ENCODE peak calls at places on chromosome 11, in nine cellular contexts. Z is fibroblast of villous mesenchyme; D is coronary artery; M is CD8-positive, alpha-beta T cell; J is fibroblast of lung; A is transverse colon; R is kidney epithelial cell; Q is astrocyte of the spinal cord; C is epithelial cell of esophagus. S is an unnamed sample.

GRCh38 chr11:73388241-73389133 is 12.3 kb downstream of the RELT start:
- DNase-seq in M (no peak), C (peak; percentile 82), Q (no peak), A (peak; percentile 36), R (no peak), J (no peak), Z (no peak), D (no peak), S (no peak)

GRCh38 chr11:2747236-2748015 is 47.6 kb upstream of the KCNQ1OT1 start:
- DNase-seq in J (no peak), R (no peak), A (no peak), D (no peak), Q (no peak), C (no peak), M (no peak), Z (peak; percentile 45), S (no peak)

GRCh38 chr11:93396356-93396755 is 65.8 kb downstream of the DEUP1 start:
- DNase-seq in R (peak; percentile 19), J (no peak), C (no peak), Q (peak; percentile 73), D (no peak), A (no peak), M (no peak), Z (no peak), S (no peak)

GRCh38 chr11:126968915-126969314 is 31.7 kb downstream of the KIRREL3 start:
- DNase-seq in Q (no peak), A (no peak), D (no peak), M (no peak), R (no peak), J (no peak), Z (no peak), C (no peak), S (no peak)

GRCh38 chr11:61893981-61894380 is 2.6 kb upstream of the FADS3 start:
- DNase-seq in D (no peak), J (peak; percentile 96), Z (peak; percentile 82), R (no peak), C (no peak), M (no peak), Q (peak; percentile 91), A (no peak), S (peak; percentile 69)

GRCh38 chr11:102760355-102761035 is 19.9 kb downstream of the MMP10 start:
- DNase-seq in D (no peak), C (peak; percentile 94), R (peak; percentile 86), Q (peak; percentile 94), J (peak; percentile 96), M (no peak), A (no peak), Z (peak; percentile 97), S (peak; percentile 50)

GRCh38 chr11:73379189-73379880 is 3.1 kb downstream of the RELT start:
- DNase-seq in C (no peak), R (no peak), D (no peak), J (no peak), A (peak; percentile 42), Z (no peak), M (no peak), Q (no peak), S (no peak)

GRCh38 chr11:12264361-12264760 is 113.0 kb upstream of the PARVA start:
- DNase-seq in J (no peak), M (no peak), D (no peak), Z (no peak), C (no peak), R (no peak), Q (no peak), A (no peak), S (no peak)

GRCh38 chr11:117816151-117816741 is 8.3 kb downstream of the FXYD2 start:
- DNase-seq in J (peak; percentile 50), R (no peak), Z (no peak), D (no peak), C (peak; percentile 66), A (no peak), M (no peak), Q (no peak), S (no peak)

GRCh38 chr11:126443120-126443519 is 87.6 kb downstream of the ST3GAL4 start:
- DNase-seq in D (no peak), J (no peak), R (no peak), C (no peak), A (no peak), Z (no peak), Q (no peak), M (no peak), S (no peak)

GRCh38 chr11:126646701-126647209 is 291.3 kb downstream of the ST3GAL4 start:
- DNase-seq in J (no peak), C (peak; percentile 54), A (no peak), Z (no peak), D (no peak), Q (peak; percentile 31), R (no peak), M (no peak), S (no peak)

GRCh38 chr11:8258771-8259170 is 4.9 kb downstream of the LMO1 start:
- DNase-seq in D (peak; percentile 35), Q (peak; percentile 24), J (peak; percentile 51), A (no peak), M (no peak), Z (peak; percentile 9), R (peak; percentile 82), C (peak; percentile 85), S (peak; percentile 85)

GRCh38 chr11:18248561-18248960 is at the start of gene SAA2:
- DNase-seq in Z (no peak), Q (no peak), A (no peak), R (peak; percentile 9), M (no peak), D (no peak), J (no peak), C (peak; percentile 63), S (no peak)

GRCh38 chr11:75280227-75280671 is 39.7 kb downstream of the TPBGL start:
- DNase-seq in Q (peak; percentile 58), D (no peak), M (peak; percentile 70), C (peak; percentile 71), R (no peak), J (peak; percentile 72), Z (peak; percentile 69), A (peak; percentile 83), S (no peak)

GRCh38 chr11:78595431-78596130 is 20.9 kb upstream of the NARS2 start:
- DNase-seq in A (no peak), Q (no peak), J (peak; percentile 41), Z (peak; percentile 95), R (no peak), C (no peak), M (no peak), D (no peak), S (no peak)
- H3K4me3 ChIP-seq in A (no peak overlapping the region), Q (no peak overlapping the region), J (no peak overlapping the region), Z (no peak overlapping the region), R (no peak overlapping the region), C (no peak overlapping the region), M (no peak overlapping the region), D (no peak overlapping the region), S (no peak overlapping the region)

DNA sequence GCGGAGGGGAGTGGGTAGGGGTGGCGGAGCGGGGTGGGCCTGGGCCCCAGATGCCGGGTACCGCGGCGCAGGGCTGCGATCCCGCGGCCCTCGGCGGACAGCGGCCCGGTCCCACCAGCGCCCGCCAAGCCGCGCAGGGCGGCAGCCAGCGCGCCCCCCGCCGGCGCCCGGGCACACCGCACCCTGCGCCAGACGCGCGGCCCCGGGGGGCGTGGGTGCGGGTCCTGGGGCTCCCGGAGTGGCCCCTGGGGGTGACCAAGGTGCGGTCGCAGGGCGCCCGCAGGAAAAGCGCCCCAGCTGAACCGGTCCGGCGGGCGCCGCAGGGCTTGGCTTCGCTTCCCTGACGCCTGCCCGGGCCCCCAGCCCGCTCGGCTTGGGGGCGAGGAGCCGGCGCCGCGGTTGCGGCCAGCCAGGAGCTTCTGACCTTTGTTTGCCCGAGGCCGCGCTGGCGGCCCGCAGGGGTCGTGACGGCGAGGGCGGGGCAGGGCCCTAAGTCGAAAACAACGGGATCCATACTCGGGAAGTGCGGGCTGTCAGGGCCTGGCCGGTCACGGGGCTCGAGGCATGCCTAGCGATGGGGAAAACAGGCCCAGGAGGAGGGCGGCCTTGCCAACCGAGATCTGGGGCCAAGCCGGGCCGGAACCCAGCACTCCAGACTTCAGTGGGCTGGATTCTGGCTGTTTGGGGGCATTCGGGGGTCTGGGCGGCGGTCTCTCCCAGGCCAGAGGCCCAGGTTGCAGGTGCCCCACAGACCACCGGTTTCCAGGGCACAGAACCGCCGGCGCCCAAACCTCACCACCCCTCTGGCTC is 581 bp upstream of the AP5B1 start:
- DNase-seq in M (no peak), Q (no peak), A (peak; percentile 37), R (no peak), C (no peak), J (no peak), Z (no peak), D (peak; percentile 74), S (no peak)
- H3K4me3 ChIP-seq in M (peak overlapping the region; percentile 23), Q (peak overlapping the region; percentile 42), A (peak overlapping the region; percentile 97), R (peak overlapping the region; percentile 90), C (peak overlapping the region; percentile 18), J (peak overlapping the region; percentile 53), Z (peak overlapping the region; percentile 57), D (peak overlapping the region; percentile 92), S (peak overlapping the region; percentile 39)

GRCh38 chr11:14318581-14318981 is 40.4 kb downstream of the RRAS2 start:
- DNase-seq in J (no peak), Q (no peak), D (no peak), M (no peak), C (peak; percentile 57), A (no peak), R (no peak), Z (no peak), S (no peak)

GRCh38 chr11:14327105-14327504 is 31.9 kb downstream of the RRAS2 start:
- DNase-seq in A (no peak), M (no peak), C (no peak), J (no peak), Q (no peak), Z (no peak), D (no peak), R (no peak), S (no peak)

GRCh38 chr11:14320020-14320419 is 39.0 kb downstream of the RRAS2 start:
- DNase-seq in J (peak; percentile 50), D (no peak), Z (peak; percentile 53), R (peak; percentile 37), A (peak; percentile 37), M (peak; percentile 9), C (no peak), Q (peak; percentile 91), S (peak; percentile 22)

GRCh38 chr11:14322510-14322909 is 36.5 kb downstream of the RRAS2 start:
- DNase-seq in M (no peak), R (no peak), A (no peak), Q (no peak), D (no peak), J (no peak), C (no peak), Z (no peak), S (no peak)

DNA sequence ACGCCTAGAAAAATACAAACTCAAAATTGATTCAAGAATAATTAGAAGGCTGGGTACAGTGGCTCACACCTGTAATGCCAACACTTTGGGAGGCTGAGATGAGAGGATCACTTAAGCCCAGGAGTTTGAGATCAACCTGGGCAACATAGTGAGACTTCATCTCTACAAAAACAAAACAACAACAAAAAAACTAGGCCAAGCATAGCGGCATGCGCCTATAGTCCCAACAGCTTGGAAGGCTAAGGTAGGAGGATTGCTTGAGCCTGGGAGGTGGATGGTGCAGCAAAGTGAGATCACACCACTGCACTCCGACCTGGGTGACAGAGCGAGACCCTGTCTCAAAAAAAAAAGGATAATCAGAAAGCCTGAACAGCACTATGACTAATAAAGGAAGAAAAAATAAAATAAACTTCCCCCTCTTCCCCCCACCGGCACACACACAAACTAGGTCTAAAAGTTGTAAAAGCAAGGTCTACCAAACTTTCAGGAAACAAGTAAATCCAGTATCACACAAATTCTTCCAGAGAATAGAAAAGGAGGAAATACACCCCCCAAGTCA is 35.8 kb downstream of the RRAS2 start:
- DNase-seq in C (no peak), Q (no peak), R (no peak), M (no peak), D (no peak), J (no peak), A (no peak), Z (no peak), S (no peak)
- H3K4me3 ChIP-seq in C (no peak overlapping the region), Q (no peak overlapping the region), R (no peak overlapping the region), M (no peak overlapping the region), D (no peak overlapping the region), J (no peak overlapping the region), A (no peak overlapping the region), Z (no peak overlapping the region), S (no peak overlapping the region)

GRCh38 chr11:79441159-79441875 is 487 bp upstream of the TENM4 start:
- DNase-seq in C (no peak), Q (peak; percentile 56), Z (no peak), A (no peak), D (no peak), M (no peak), J (peak; percentile 55), R (no peak), S (no peak)
- H3K4me3 ChIP-seq in C (peak overlapping the region; percentile 64), Q (peak overlapping the region; percentile 78), Z (peak overlapping the region; percentile 21), A (peak overlapping the region; percentile 51), D (peak overlapping the region; percentile 80), M (no peak overlapping the region), J (peak overlapping the region; percentile 83), R (peak overlapping the region; percentile 98), S (peak overlapping the region; percentile 81)

S was measured in retinal pigment epithelial cell.